ENCODE peak calls at places on chromosomes 6 and 20, in four cellular contexts. One of them, this sample, is unnamed.

GRCh38 chr6:1200706-1201105 is 111.2 kb upstream of the FOXQ1 start:
- DNase-seq in K562: no peak
- DNase-seq in GM12878: no peak
- DNase-seq in HepG2: peak
- DNase-seq in this sample: no peak

GRCh38 chr20:35698298-35699126 is 640 bp downstream of the NFS1 start:
- DNase-seq in K562: peak
- DNase-seq in GM12878: no peak
- DNase-seq in HepG2: no peak
- DNase-seq in this sample: no peak

GRCh38 chr20:53677447-53678314 is 84.0 kb upstream of the ZNF217 start:
- DNase-seq in K562: peak
- DNase-seq in GM12878: no peak
- DNase-seq in HepG2: peak
- DNase-seq in this sample: peak

GRCh38 chr6:83153958-83154357 is 39.1 kb downstream of the PGM3 start:
- DNase-seq in K562: no peak
- DNase-seq in GM12878: no peak
- DNase-seq in HepG2: no peak
- DNase-seq in this sample: no peak

GRCh38 chr6:81138236-81138635 is 614.2 kb downstream of the TENT5A start:
- DNase-seq in K562: no peak
- DNase-seq in GM12878: no peak
- DNase-seq in HepG2: no peak
- DNase-seq in this sample: no peak

GRCh38 chr6:14635195-14635594 is 517.6 kb downstream of the CD83 start:
- DNase-seq in K562: no peak
- DNase-seq in GM12878: no peak
- DNase-seq in HepG2: no peak
- DNase-seq in this sample: no peak

GRCh38 chr6:113997106-113997505 is 26.2 kb upstream of the HDAC2 start:
- DNase-seq in K562: no peak
- DNase-seq in GM12878: no peak
- DNase-seq in HepG2: no peak
- DNase-seq in this sample: no peak

GRCh38 chr20:5181955-5182354 is 55.1 kb downstream of the CDS2 start:
- DNase-seq in K562: no peak
- DNase-seq in GM12878: no peak
- DNase-seq in HepG2: no peak
- DNase-seq in this sample: no peak

GRCh38 chr6:113860165-113860955 is 3.2 kb downstream of the MARCKS start:
- DNase-seq in K562: no peak
- DNase-seq in GM12878: no peak
- DNase-seq in HepG2: peak
- DNase-seq in this sample: peak

GRCh38 chr20:49790077-49790798 is 22.4 kb upstream of the SLC9A8 start:
- DNase-seq in K562: peak
- DNase-seq in GM12878: no peak
- DNase-seq in HepG2: peak
- DNase-seq in this sample: peak

GRCh38 chr6:169513478-169514193 is 188.2 kb downstream of the WDR27 start:
- DNase-seq in K562: no peak
- DNase-seq in GM12878: no peak
- DNase-seq in HepG2: no peak
- DNase-seq in this sample: no peak

GRCh38 chr20:50534567-50534966 is 24.4 kb downstream of the PTPN1 start:
- DNase-seq in K562: no peak
- DNase-seq in GM12878: no peak
- DNase-seq in HepG2: no peak
- DNase-seq in this sample: no peak

GRCh38 chr6:143962644-143962929 is 45.5 kb downstream of the PLAGL1 start:
- DNase-seq in K562: no peak
- DNase-seq in GM12878: no peak
- DNase-seq in HepG2: no peak
- DNase-seq in this sample: no peak
- TF ChIP-seq CTCF in K562: peak
- TF ChIP-seq CTCF in GM12878: no peak
- TF ChIP-seq CTCF in HepG2: no peak
- TF ChIP-seq CTCF in this sample: no peak

GRCh38 chr6:2639876-2640275 is 110.8 kb downstream of the MYLK4 start:
- DNase-seq in K562: no peak
- DNase-seq in GM12878: no peak
- DNase-seq in HepG2: no peak
- DNase-seq in this sample: no peak
- TF ChIP-seq TCF7 in K562: no peak
- TF ChIP-seq TCF7 in GM12878: no peak
- TF ChIP-seq TCF7 in HepG2: no peak
- TF ChIP-seq TCF7 in this sample: no peak

DNA sequence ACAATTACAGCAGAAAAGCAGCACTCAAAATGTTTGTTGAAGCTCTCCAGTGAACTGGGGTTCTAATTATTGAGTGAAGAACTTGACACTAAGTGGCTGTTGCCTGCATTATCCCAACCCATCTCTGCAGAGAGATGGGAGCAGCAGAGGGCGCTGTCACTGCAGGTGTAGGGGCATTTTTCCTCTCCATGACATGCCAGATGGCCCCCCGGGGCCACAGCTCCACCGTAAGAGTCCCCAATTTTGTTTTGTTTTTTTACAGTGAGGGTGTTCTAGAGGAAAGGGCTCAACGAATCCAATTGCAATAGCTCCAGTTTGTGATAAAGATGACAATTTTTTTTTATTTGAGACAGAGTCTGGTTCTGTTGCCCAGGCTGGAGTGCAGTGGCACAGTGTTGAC is 1.9 kb upstream of the FUCA2 start:
- DNase-seq in K562: peak
- DNase-seq in GM12878: no peak
- DNase-seq in HepG2: peak
- DNase-seq in this sample: peak
- TF ChIP-seq CTCF in K562: peak
- TF ChIP-seq CTCF in GM12878: peak
- TF ChIP-seq CTCF in HepG2: peak
- TF ChIP-seq CTCF in this sample: peak

GRCh38 chr6:145685932-145686331 is 49.4 kb downstream of the EPM2A start:
- DNase-seq in K562: no peak
- DNase-seq in GM12878: no peak
- DNase-seq in HepG2: no peak
- DNase-seq in this sample: no peak
- TF ChIP-seq TCF7 in K562: no peak
- TF ChIP-seq TCF7 in GM12878: no peak
- TF ChIP-seq TCF7 in HepG2: no peak
- TF ChIP-seq TCF7 in this sample: no peak

DNA sequence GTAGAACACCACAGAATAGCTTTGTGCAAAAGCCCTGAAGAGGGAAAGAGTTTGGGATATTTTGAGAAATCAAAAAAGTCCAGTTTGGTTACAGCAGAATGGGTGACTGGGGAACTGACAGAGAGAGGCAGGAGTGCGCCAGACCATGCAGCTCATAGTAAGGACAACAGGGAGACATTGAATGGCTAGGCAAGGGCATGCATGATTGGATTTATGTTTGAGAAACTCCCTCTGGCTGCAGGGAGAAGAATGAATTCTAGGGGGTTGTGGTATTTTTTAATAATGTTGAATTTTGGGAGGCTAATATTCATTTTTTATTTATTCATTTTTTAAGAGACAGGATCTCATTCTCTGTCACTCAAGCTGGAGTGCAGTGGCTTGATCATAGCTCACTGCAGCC is 49.9 kb downstream of the TGM2 start:
- DNase-seq in K562: no peak
- DNase-seq in GM12878: no peak
- DNase-seq in HepG2: no peak
- DNase-seq in this sample: no peak
- TF ChIP-seq CTCF in K562: no peak
- TF ChIP-seq CTCF in GM12878: peak
- TF ChIP-seq CTCF in HepG2: no peak
- TF ChIP-seq CTCF in this sample: no peak

This sample was measured in WTC11.